ENCODE peak calls at places on chromosomes 5 and 9, in four cellular contexts. M is IMR-90, W is hepatocyte, B is uterus. Y is an unnamed sample.

GRCh38 chr9:6739218-6739617 is 18.6 kb upstream of the KDM4C start:
- DNase-seq in B (no peak), M (peak; percentile 25), W (peak; percentile 15), Y (peak; percentile 33)

GRCh38 chr9:35340046-35340445 is 149.9 kb upstream of the RUSC2 start:
- DNase-seq in M (peak; percentile 25), B (no peak), W (no peak), Y (peak; percentile 22)

GRCh38 chr5:66646570-66646969 is 50.4 kb downstream of the MAST4 start:
- DNase-seq in B (no peak), W (no peak), M (no peak), Y (peak; percentile 54)

GRCh38 chr5:138305797-138306196 is 25.8 kb downstream of the CDC25C start:
- DNase-seq in M (no peak), W (no peak), B (no peak), Y (no peak)

GRCh38 chr5:1513326-1514026 is 10.3 kb downstream of the LPCAT1 start:
- DNase-seq in W (no peak), M (no peak), B (peak; percentile 6), Y (no peak)

GRCh38 chr5:1757511-1757910 is 42.1 kb downstream of the MRPL36 start:
- DNase-seq in M (no peak), W (no peak), B (no peak), Y (no peak)

GRCh38 chr5:131854134-131854533 is 57.3 kb upstream of the FNIP1 start:
- DNase-seq in M (peak; percentile 10), B (no peak), W (no peak), Y (no peak)

GRCh38 chr9:7879551-7880245 is 80.1 kb upstream of the DMAC1 start:
- DNase-seq in B (no peak), M (no peak), W (no peak), Y (peak; percentile 64)

GRCh38 chr5:39076101-39076756 is 2.0 kb upstream of the RICTOR start:
- DNase-seq in B (no peak), W (no peak), M (no peak), Y (no peak)

GRCh38 chr5:136153581-136154236 is 21.1 kb downstream of the SMAD5 start:
- DNase-seq in M (no peak), W (no peak), B (no peak), Y (no peak)

GRCh38 chr5:31663519-31663918 is 24.6 kb downstream of the PDZD2 start:
- DNase-seq in M (peak; percentile 2), W (no peak), B (no peak), Y (no peak)

GRCh38 chr9:125238915-125239446 is 2.2 kb downstream of the HSPA5 start:
- DNase-seq in M (no peak), W (no peak), B (no peak), Y (no peak)

GRCh38 chr9:114908104-114908621 is 22.2 kb downstream of the TNFSF8 start:
- DNase-seq in B (no peak), M (peak; percentile 52), W (peak; percentile 52), Y (no peak)

GRCh38 chr9:94623253-94623652 is 16.1 kb downstream of the FBP1 start:
- DNase-seq in W (peak; percentile 61), M (no peak), B (no peak), Y (peak; percentile 52)

GRCh38 chr5:142472306-142472951 is 147.6 kb upstream of the SPRY4 start:
- DNase-seq in W (peak; percentile 21), B (no peak), M (peak; percentile 96), Y (peak; percentile 77)

GRCh38 chr9:87498046-87498815 is 564 bp downstream of the DAPK1 start:
- DNase-seq in M (no peak), B (peak; percentile 30), W (peak; percentile 81), Y (peak; percentile 85)

GRCh38 chr5:16975950-16976624 is 40.0 kb upstream of the MYO10 start:
- DNase-seq in W (no peak), M (no peak), B (no peak), Y (no peak)

GRCh38 chr9:136577941-136578619 is 32.2 kb upstream of the NOTCH1 start:
- DNase-seq in M (no peak), B (no peak), W (no peak), Y (no peak)

GRCh38 chr5:7927466-7928375 is 58.8 kb downstream of the MTRR start:
- DNase-seq in W (peak; percentile 79), M (peak; percentile 64), B (no peak), Y (peak; percentile 67)

GRCh38 chr9:129223551-129224208 is 45.6 kb upstream of the IER5L start:
- DNase-seq in W (no peak), M (no peak), B (no peak), Y (no peak)

GRCh38 chr5:95130951-95131350 is 153.9 kb downstream of the MCTP1 start:
- DNase-seq in M (no peak), B (no peak), W (no peak), Y (no peak)

GRCh38 chr9:130896233-130897012 is at the start of gene QRFP:
- DNase-seq in B (no peak), W (no peak), M (no peak), Y (no peak)
- TF ChIP-seq CTCF in B (no peak), W (no peak), M (no peak), Y (no peak)

GRCh38 chr9:103126494-103126893 is 131.4 kb downstream of the CYLC2 start:
- DNase-seq in M (no peak), B (no peak), W (no peak), Y (no peak)
- H3K9me3 ChIP-seq in M (peaks cover 10% of the 10 kb centered on the region), B (no peaks in the 10 kb centered on the region), W (no peaks in the 10 kb centered on the region), Y (no peaks in the 10 kb centered on the region)

DNA sequence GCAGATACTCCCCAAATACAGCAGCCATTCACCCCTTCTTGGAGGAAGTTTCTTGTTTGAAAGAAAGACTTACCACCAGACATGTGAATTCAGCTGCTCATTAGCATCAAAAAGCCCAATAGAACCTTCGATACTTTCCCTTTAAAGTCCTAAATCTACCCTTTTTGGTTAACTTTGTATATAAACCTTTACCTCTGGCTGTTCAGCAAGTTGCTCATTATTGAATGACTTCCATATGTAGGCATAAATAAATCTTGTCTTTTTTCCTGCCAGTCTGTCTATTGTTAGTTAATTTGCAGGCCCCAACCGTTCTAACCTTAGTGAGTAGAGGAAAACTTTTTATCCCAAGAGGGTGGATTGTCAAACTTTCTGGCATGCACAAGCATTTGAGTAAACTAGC is 27.9 kb upstream of the FBXL17 start:
- DNase-seq in B (no peak), M (no peak), W (no peak), Y (no peak)
- TF ChIP-seq CTCF in B (no peak), M (no peak), W (no peak), Y (no peak)

DNA sequence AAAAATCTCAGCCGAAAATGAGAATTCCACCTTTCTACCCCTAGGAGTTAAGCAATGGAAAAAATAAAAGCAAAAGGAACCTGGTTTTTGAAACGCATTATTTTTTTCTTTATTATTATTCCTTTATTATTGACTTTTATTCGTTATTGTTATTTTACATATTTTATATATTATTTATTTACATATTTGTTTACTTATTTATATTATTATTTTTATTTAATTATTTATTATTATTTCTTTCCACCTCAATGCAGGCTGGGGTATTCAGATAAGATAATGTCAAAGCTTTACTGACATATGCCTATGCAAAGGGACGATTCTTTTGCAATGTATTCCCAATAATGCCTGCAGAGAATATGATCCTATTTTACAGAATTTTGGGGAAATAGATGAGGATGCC is 16.7 kb downstream of the UGT3A2 start:
- DNase-seq in M (no peak), W (no peak), B (no peak), Y (no peak)
- H3K9me3 ChIP-seq in M (no peaks in the 10 kb centered on the region), W (no peaks in the 10 kb centered on the region), B (no peaks in the 10 kb centered on the region), Y (no peaks in the 10 kb centered on the region)

GRCh38 chr5:179869101-179869500 is 10.5 kb upstream of the MRNIP start:
- DNase-seq in W (no peak), M (no peak), B (no peak), Y (peak; percentile 29)

GRCh38 chr5:179868541-179868940 is 9.9 kb upstream of the MRNIP start:
- DNase-seq in B (no peak), W (no peak), M (no peak), Y (no peak)

GRCh38 chr5:179870952-179871351 is 12.3 kb upstream of the MRNIP start:
- DNase-seq in M (no peak), B (no peak), W (no peak), Y (no peak)

GRCh38 chr5:179870403-179870903 is 11.8 kb upstream of the MRNIP start:
- DNase-seq in M (peak; percentile 52), W (peak; percentile 65), B (peak; percentile 70), Y (peak; percentile 28)

DNA sequence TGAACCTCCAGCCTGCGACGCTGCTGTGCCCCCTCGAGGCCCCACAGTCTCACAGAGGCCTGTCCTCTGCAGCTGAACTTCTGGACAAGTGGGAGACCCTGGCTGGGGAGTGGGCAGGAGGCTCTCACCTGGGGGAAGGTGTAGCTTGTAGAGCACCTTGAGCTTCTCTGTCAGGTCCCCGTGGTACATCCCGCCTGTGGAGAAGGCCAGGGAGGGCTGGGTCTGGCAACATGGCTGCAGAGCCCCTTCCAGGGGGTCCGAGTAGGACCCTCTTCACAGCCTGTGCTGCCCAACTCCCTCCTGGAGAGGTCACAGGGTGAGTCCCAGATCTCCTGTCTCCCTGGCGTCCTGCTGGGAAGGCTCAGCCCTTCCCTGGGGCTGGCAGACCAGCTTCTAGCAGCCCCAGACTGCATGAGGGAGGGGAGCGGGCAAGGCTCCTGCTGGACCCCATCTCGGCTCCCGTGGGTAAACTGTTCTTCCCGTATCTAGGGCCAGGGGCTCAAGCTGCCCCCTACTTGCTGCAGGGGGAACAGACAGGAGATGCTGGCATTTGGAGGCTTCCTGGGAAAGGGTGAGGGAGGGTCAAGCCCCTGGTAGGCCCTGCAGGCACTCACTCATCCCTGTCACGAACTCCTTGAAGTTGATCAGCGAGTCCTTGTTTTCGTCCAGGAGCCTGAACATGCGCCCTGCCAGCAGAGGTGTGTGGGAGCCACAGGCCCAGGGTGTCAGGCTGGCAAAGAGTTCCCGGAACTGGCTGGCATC is 11.2 kb upstream of the MRNIP start:
- DNase-seq in M (no peak), W (no peak), B (no peak), Y (peak; percentile 33)
- TF ChIP-seq CTCF in M (no peak), W (no peak), B (no peak), Y (no peak)

GRCh38 chr5:178982941-178983340 is 12.2 kb downstream of the GRM6 start:
- DNase-seq in W (no peak), M (no peak), B (no peak), Y (no peak)

GRCh38 chr5:178986326-178986960 is 8.7 kb downstream of the GRM6 start:
- DNase-seq in B (no peak), M (no peak), W (no peak), Y (no peak)

GRCh38 chr5:178984145-178985072 is 10.7 kb downstream of the GRM6 start:
- DNase-seq in W (no peak), M (no peak), B (no peak), Y (no peak)

GRCh38 chr5:178983728-178984127 is 11.4 kb downstream of the GRM6 start:
- DNase-seq in W (no peak), M (no peak), B (no peak), Y (no peak)

DNA sequence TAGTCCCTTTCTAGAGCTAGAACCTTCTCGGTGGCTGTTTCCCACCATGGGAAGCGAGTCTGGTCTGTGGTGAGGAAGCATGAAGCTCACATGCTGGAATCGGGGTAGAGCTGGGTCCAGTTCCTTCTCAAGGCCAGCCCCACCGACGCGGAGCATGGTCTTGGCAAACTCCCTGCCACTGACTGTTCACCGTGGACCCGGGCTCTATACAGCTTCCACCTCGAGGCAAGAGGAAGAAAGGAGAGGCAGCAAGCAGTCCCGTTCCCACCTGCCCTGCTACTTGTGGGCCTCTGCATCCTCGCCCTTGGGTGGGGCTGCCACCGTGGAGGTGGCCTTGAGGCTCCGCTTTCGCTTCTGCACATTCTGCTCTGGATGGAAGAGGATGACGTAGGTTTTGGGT is 13.7 kb downstream of the GRM6 start:
- DNase-seq in B (no peak), M (no peak), W (no peak), Y (no peak)
- H3K9me3 ChIP-seq in B (peaks cover 64% of the 10 kb centered on the region), M (peaks cover 62% of the 10 kb centered on the region), W (no peaks in the 10 kb centered on the region), Y (no peaks in the 10 kb centered on the region)

GRCh38 chr9:31996331-31996730 is 388.1 kb upstream of the ACO1 start:
- DNase-seq in W (no peak), B (no peak), M (no peak), Y (no peak)
- TF ChIP-seq CTCF in W (no peak), B (no peak), M (no peak), Y (no peak)